ENCODE peak calls at places on chromosomes 1 and 21, in eight cellular contexts. U is SK-N-SH, R is GM12878, L is IMR-90, P is H1, T is HCT116, E is HepG2, A is K562. B is an unnamed sample.

GRCh38 chr1:242242983-242243382 is 244.1 kb upstream of the MAP1LC3C start:
- DNase-seq in U (no peak), R (no peak), L (no peak), P (no peak), T (no peak), E (no peak), A (no peak), B (no peak)

GRCh38 chr1:12165342-12165741 is 1.4 kb upstream of the TNFRSF1B start:
- DNase-seq in U (no peak), R (no peak), L (no peak), P (no peak), T (no peak), E (no peak), A (no peak), B (no peak)

GRCh38 chr1:109864960-109865611 is 45.6 kb upstream of the CSF1 start:
- DNase-seq in U (no peak), R (no peak), L (peak; percentile 42), P (no peak), T (no peak), E (no peak), A (no peak), B (no peak)

GRCh38 chr1:215399787-215400186 is 167.3 kb upstream of the KCTD3 start:
- DNase-seq in U (no peak), R (no peak), L (no peak), P (no peak), T (no peak), E (no peak), A (no peak), B (no peak)

GRCh38 chr1:29958271-29958670 is 721.9 kb downstream of the PTPRU start:
- DNase-seq in U (no peak), R (no peak), L (no peak), P (no peak), T (no peak), E (no peak), A (no peak), B (no peak)

GRCh38 chr1:27416387-27417111 is 24.1 kb downstream of the GPR3 start:
- DNase-seq in U (peak; percentile 45), R (peak; percentile 70), L (peak; percentile 73), P (no peak), T (peak; percentile 55), E (peak; percentile 44), A (peak; percentile 63), B (peak; percentile 52)

GRCh38 chr1:222061711-222062359 is 319.9 kb upstream of the DUSP10 start:
- DNase-seq in U (no peak), R (no peak), L (no peak), P (no peak), T (no peak), E (peak; percentile 72), A (no peak), B (no peak)

GRCh38 chr1:7780976-7781375 is 3.1 kb upstream of the PER3 start:
- DNase-seq in U (no peak), R (no peak), L (no peak), P (no peak), T (no peak), E (no peak), A (no peak), B (no peak)

GRCh38 chr1:187203257-187203656 is 374.5 kb downstream of the PLA2G4A start:
- DNase-seq in U (no peak), R (no peak), L (peak; percentile 45), P (no peak), T (peak; percentile 57), E (no peak), A (no peak), B (peak; percentile 3)

GRCh38 chr1:206513312-206514111 is 6.2 kb downstream of the RASSF5 start:
- DNase-seq in U (no peak), R (no peak), L (peak; percentile 87), P (no peak), T (no peak), E (no peak), A (no peak), B (no peak)

GRCh38 chr1:226741009-226741408 is 1.9 kb upstream of the ITPKB start:
- DNase-seq in U (no peak), R (no peak), L (no peak), P (no peak), T (no peak), E (no peak), A (no peak), B (no peak)

GRCh38 chr1:8910914-8911313 is 32.4 kb upstream of the ENO1 start:
- DNase-seq in U (no peak), R (no peak), L (peak; percentile 51), P (no peak), T (no peak), E (peak; percentile 45), A (no peak), B (no peak)

GRCh38 chr1:30374400-30375070 is 348.9 kb downstream of the MATN1 start:
- DNase-seq in U (no peak), R (no peak), L (no peak), P (no peak), T (no peak), E (no peak), A (no peak), B (no peak)

GRCh38 chr1:29754608-29755375 is 518.5 kb downstream of the PTPRU start:
- DNase-seq in U (no peak), R (no peak), L (no peak), P (no peak), T (no peak), E (no peak), A (no peak), B (no peak)

GRCh38 chr1:221503268-221503667 is 238.6 kb downstream of the DUSP10 start:
- DNase-seq in U (no peak), R (no peak), L (no peak), P (no peak), T (no peak), E (no peak), A (no peak), B (no peak)

GRCh38 chr1:33147997-33148314 is 33.9 kb downstream of the TRIM62 start:
- DNase-seq in U (peak; percentile 73), R (no peak), L (peak; percentile 59), P (no peak), T (peak; percentile 26), E (peak; percentile 19), A (peak; percentile 61), B (peak; percentile 52)

GRCh38 chr1:21643624-21644023 is 25.5 kb downstream of the RAP1GAP start:
- DNase-seq in U (no peak), R (no peak), L (no peak), P (no peak), T (no peak), E (no peak), A (no peak), B (no peak)

GRCh38 chr1:94678187-94678863 is 136.8 kb upstream of the F3 start:
- DNase-seq in U (no peak), R (no peak), L (no peak), P (no peak), T (no peak), E (no peak), A (no peak), B (no peak)
- TF ChIP-seq RAD21 in U (no peak), R (no peak), L (no peak), P (no peak), T (no peak), E (no peak), A (no peak), B (no peak)

GRCh38 chr21:27631471-27631870 is 664.6 kb upstream of the ADAMTS5 start:
- DNase-seq in U (no peak), R (no peak), L (peak; percentile 72), P (no peak), T (no peak), E (no peak), A (no peak), B (no peak)

GRCh38 chr21:27636671-27637070 is 669.8 kb upstream of the ADAMTS5 start:
- DNase-seq in U (no peak), R (no peak), L (no peak), P (no peak), T (no peak), E (no peak), A (no peak), B (no peak)

DNA sequence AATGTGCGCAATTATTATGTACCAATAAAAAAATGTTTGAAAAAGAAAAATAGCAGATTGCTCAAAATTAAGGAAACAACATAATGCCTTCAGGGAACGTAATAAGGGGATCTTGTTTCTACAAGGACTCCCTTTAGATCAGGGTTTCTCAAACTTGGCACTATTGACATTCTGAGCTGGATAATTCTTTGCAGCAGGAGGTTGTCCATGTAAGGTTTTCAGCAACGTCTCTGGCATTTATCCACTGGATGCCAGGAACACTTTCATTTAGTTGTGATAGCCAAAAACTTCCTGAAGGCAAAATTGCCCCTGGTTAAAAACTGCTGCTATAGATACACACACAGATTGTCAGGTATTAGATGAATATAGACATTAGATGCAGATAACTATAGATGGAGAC is 666.7 kb upstream of the ADAMTS5 start:
- DNase-seq in U (no peak), R (no peak), L (no peak), P (no peak), T (no peak), E (no peak), A (no peak), B (no peak)
- TF ChIP-seq RAD21 in U (no peak), R (no peak), L (no peak), P (no peak), T (no peak), E (no peak), A (no peak), B (no peak)

GRCh38 chr1:51661081-51661518 is 44.2 kb downstream of the OSBPL9 start:
- DNase-seq in U (no peak), R (no peak), L (peak; percentile 96), P (no peak), T (no peak), E (no peak), A (peak; percentile 34), B (peak; percentile 58)
- TF ChIP-seq RAD21 in U (no peak), R (no peak), L (no peak), P (no peak), T (no peak), E (no peak), A (peak; percentile 10), B (no peak)

GRCh38 chr1:4678318-4678717 is 23.9 kb downstream of the AJAP1 start:
- DNase-seq in U (no peak), R (no peak), L (no peak), P (no peak), T (no peak), E (no peak), A (no peak), B (no peak)

GRCh38 chr1:4684849-4685248 is 30.4 kb downstream of the AJAP1 start:
- DNase-seq in U (no peak), R (no peak), L (no peak), P (no peak), T (no peak), E (no peak), A (no peak), B (no peak)

GRCh38 chr1:4682607-4683220 is 28.3 kb downstream of the AJAP1 start:
- DNase-seq in U (no peak), R (no peak), L (no peak), P (no peak), T (no peak), E (no peak), A (no peak), B (no peak)

GRCh38 chr1:4684142-4684541 is 29.7 kb downstream of the AJAP1 start:
- DNase-seq in U (no peak), R (no peak), L (no peak), P (no peak), T (no peak), E (no peak), A (no peak), B (no peak)

DNA sequence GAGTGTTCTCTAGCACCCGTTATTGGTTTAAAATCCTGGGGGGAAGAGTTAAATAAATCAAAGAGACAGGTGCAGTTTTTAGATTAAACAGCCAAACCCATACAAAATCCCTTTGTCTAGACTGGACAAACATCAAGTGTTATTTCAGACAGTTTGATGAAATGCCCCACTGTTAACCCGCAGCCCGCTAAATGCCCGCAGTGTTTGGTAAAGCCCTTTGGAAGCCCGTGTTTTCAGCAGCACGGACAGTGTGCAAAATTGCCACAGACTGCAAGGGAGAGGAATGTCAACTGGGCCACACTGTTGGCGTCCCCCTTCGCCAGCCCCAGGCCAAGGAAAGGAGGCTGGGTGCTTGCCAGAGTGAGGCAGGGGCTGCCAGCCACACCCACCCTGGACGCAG is 26.6 kb downstream of the AJAP1 start:
- DNase-seq in U (no peak), R (no peak), L (no peak), P (no peak), T (no peak), E (no peak), A (no peak), B (no peak)
- TF ChIP-seq RAD21 in U (no peak), R (no peak), L (no peak), P (no peak), T (no peak), E (no peak), A (no peak), B (no peak)

B was measured in A549.